ENCODE peak calls at places on chromosomes 5 and 9, in five cellular contexts. H is IMR-90, L is Peyer's patch, G is lower leg skin, Z is cardiac fibroblast. Y is an unnamed sample.

GRCh38 chr9:99184427-99185327 is 37.1 kb downstream of the ALG2 start:
- DNase-seq in L (peak), G (peak), Z (peak), H (peak), Y (peak)

GRCh38 chr9:122444366-122444765 is 33.4 kb downstream of the OR1J1 start:
- DNase-seq in G (no peak), Z (peak), H (peak), L (no peak), Y (peak)

GRCh38 chr9:22079873-22080341 is 70.8 kb upstream of the CDKN2B start:
- DNase-seq in Z (peak), G (peak), H (peak), L (no peak), Y (peak)

GRCh38 chr5:159951387-159951786 is 35.1 kb downstream of the ADRA1B start:
- DNase-seq in H (peak), G (no peak), L (no peak), Z (no peak), Y (no peak)

GRCh38 chr9:76153902-76154629 is 240.2 kb downstream of the RFK start:
- DNase-seq in L (no peak), Z (no peak), G (no peak), H (no peak), Y (no peak)

GRCh38 chr5:139803978-139804377 is 8.4 kb downstream of the PSD2 start:
- DNase-seq in L (no peak), Z (no peak), H (no peak), G (no peak), Y (no peak)

GRCh38 chr9:108784128-108784490 is 71.7 kb downstream of the ACTL7B start:
- DNase-seq in L (no peak), G (no peak), H (no peak), Z (no peak), Y (no peak)

GRCh38 chr5:115898656-115899055 is 56.9 kb downstream of the AP3S1 start:
- DNase-seq in L (no peak), H (peak), G (no peak), Z (no peak), Y (no peak)

GRCh38 chr5:82334856-82335255 is 56.7 kb upstream of the RPS23 start:
- DNase-seq in G (no peak), Z (peak), L (no peak), H (peak), Y (peak)

GRCh38 chr5:172868436-172868923 is 34.4 kb downstream of the ERGIC1 start:
- DNase-seq in Z (no peak), H (peak), G (no peak), L (no peak), Y (peak)

GRCh38 chr5:137834498-137834897 is 33.2 kb upstream of the MYOT start:
- DNase-seq in G (no peak), L (no peak), H (no peak), Z (no peak), Y (no peak)

GRCh38 chr9:95477441-95477840 is 39.3 kb downstream of the PTCH1 start:
- DNase-seq in Z (no peak), L (no peak), G (no peak), H (no peak), Y (no peak)

GRCh38 chr5:53934126-53934856 is 373.9 kb downstream of the NDUFS4 start:
- DNase-seq in H (peak), G (no peak), Z (peak), L (no peak), Y (no peak)

GRCh38 chr5:1654786-1655495 is 131.2 kb upstream of the LPCAT1 start:
- DNase-seq in Z (no peak), L (no peak), G (peak), H (no peak), Y (no peak)

GRCh38 chr9:70262384-70262783 is 3.6 kb downstream of the SMC5 start:
- DNase-seq in H (no peak), Z (no peak), L (no peak), G (no peak), Y (no peak)

GRCh38 chr9:70553718-70554673 is 139.5 kb upstream of the KLF9 start:
- DNase-seq in G (no peak), Z (peak), H (peak), L (no peak), Y (peak)

GRCh38 chr9:38432922-38433510 is 8.8 kb upstream of the IGFBPL1 start:
- DNase-seq in G (no peak), L (no peak), H (peak), Z (peak), Y (peak)

GRCh38 chr9:97880336-97880735 is 27.3 kb downstream of the FOXE1 start:
- DNase-seq in G (no peak), L (no peak), H (peak), Z (peak), Y (peak)

GRCh38 chr5:97243352-97243751 is 60.3 kb upstream of the RIOK2 start:
- DNase-seq in G (no peak), L (no peak), H (no peak), Z (peak), Y (peak)

GRCh38 chr5:173283318-173284288 is 44.6 kb downstream of the STC2 start:
- DNase-seq in Z (peak), H (peak), G (no peak), L (peak), Y (peak)

GRCh38 chr9:84404095-84404686 is 63.6 kb upstream of the SLC28A3 start:
- DNase-seq in Z (no peak), H (no peak), L (no peak), G (no peak), Y (peak)

GRCh38 chr9:129549684-129550083 is 71.2 kb downstream of the C9orf50 start:
- DNase-seq in L (no peak), G (no peak), Z (peak), H (no peak), Y (peak)

GRCh38 chr5:88677502-88677901 is 205.5 kb downstream of the MEF2C start:
- DNase-seq in Z (no peak), H (no peak), G (no peak), L (no peak), Y (no peak)

DNA sequence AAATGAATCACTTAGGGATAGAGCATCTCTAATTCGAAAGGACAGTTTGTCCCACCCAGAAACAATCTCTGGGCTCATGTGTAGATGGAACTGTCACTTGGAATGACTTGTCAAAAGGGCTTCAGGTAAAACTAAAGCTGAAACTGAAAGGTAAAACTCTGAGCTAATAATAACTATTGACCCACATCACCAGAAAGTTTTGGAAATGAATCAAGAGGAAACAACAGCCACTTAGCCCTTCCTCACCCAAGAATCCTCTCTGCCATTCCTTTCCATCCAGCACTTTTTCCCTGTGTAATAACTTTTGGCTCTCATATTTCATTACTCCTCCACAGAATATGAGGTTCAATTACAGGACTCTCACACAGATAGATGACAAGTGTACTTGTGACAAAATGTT is 14.0 kb upstream of the GLRX start:
- DNase-seq in L (no peak), Z (peak), H (no peak), G (no peak), Y (no peak)
- H3K4me3 ChIP-seq in L (no peak), Z (no peak), H (no peak), G (no peak), Y (no peak)

GRCh38 chr9:93209097-93209496 is 25.2 kb downstream of the WNK2 start:
- DNase-seq in H (no peak), L (no peak), Z (no peak), G (no peak), Y (no peak)

GRCh38 chr9:93205896-93206575 is 22.1 kb downstream of the WNK2 start:
- DNase-seq in L (no peak), Z (no peak), H (no peak), G (no peak), Y (no peak)

GRCh38 chr9:93207860-93208734 is 24.2 kb downstream of the WNK2 start:
- DNase-seq in H (no peak), G (no peak), Z (no peak), L (no peak), Y (no peak)

GRCh38 chr9:93206576-93207155 is 22.7 kb downstream of the WNK2 start:
- DNase-seq in G (no peak), Z (no peak), L (no peak), H (no peak), Y (no peak)

DNA sequence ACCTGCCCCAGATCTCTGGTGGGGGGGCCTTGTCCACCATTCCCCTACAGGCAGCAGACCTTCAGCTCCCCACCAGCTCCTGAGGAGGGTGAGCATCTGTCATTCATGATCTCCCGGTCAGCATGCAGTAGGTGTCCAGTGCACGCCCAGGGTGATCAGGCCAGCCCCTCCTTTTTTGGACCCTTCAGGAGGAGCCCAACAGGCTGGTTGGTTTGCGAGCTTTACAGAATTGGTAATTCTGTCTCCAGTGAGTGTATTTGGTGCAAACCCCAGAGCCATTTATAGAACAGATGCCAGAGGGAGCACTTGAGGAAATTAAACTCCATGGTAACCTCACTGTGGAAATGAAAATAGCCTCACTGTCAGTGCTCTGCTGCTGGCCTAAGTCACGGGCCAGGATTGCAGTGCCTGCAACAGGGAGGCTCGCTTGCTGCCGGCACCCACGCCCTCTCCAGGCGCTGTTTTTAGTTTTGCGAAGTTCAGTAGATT is 23.4 kb downstream of the WNK2 start:
- DNase-seq in H (peak), L (no peak), G (no peak), Z (peak), Y (peak)
- TF ChIP-seq CTCF in H (no peak), L (no peak), G (no peak), Z (no peak), Y (no peak)

GRCh38 chr5:122774861-122775712 is at the start of gene SNX2:
- DNase-seq in H (peak), Z (peak), G (peak), L (peak), Y (peak)
- H3K4me3 ChIP-seq in H (peak), Z (peak), G (peak), L (peak), Y (peak)

GRCh38 chr9:12464368-12464767 is 228.8 kb upstream of the TYRP1 start:
- DNase-seq in G (no peak), Z (no peak), H (no peak), L (no peak), Y (no peak)

GRCh38 chr9:12463641-12464040 is 229.5 kb upstream of the TYRP1 start:
- DNase-seq in Z (no peak), G (no peak), L (no peak), H (no peak), Y (no peak)

GRCh38 chr9:12461759-12462158 is 231.4 kb upstream of the TYRP1 start:
- DNase-seq in H (no peak), L (no peak), G (no peak), Z (no peak), Y (no peak)

GRCh38 chr9:12462861-12463260 is 230.3 kb upstream of the TYRP1 start:
- DNase-seq in L (no peak), Z (no peak), G (no peak), H (no peak), Y (no peak)

GRCh38 chr9:12464910-12465512 is 228.2 kb upstream of the TYRP1 start:
- DNase-seq in G (no peak), H (peak), Z (peak), L (no peak), Y (peak)
- TF ChIP-seq CTCF in G (no peak), H (peak), Z (peak), L (no peak), Y (peak)

GRCh38 chr5:143002459-143003327 is 232.5 kb downstream of the ARHGAP26 start:
- DNase-seq in H (peak), G (no peak), Z (peak), L (peak), Y (peak)
- H3K4me3 ChIP-seq in H (no peak), G (no peak), Z (no peak), L (no peak), Y (no peak)

DNA sequence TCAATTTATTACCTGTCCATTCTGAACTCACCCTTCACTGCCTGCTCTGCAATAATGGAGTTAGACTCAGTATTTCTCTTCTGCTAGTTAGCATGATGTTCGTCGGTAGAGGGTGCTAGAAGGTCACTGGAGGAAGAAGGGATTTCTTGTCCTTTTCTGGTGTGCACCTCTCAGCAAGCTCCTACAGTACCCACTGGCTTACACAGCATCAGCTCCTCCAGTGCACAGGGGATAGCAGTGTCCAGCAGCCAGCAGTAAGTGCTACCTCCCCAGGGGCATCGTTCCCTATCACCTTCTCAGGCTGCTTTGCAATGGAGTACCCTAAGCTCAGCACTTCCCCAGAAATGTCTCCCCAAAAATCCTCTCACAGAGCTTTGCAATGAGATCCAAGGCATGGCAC is 45.9 kb upstream of the APC start:
- DNase-seq in G (no peak), H (peak), Z (peak), L (no peak), Y (peak)
- TF ChIP-seq CTCF in G (no peak), H (peak), Z (peak), L (no peak), Y (peak)

GRCh38 chr5:154713615-154714125 is 41.5 kb upstream of the LARP1 start:
- DNase-seq in Z (peak), L (no peak), H (peak), G (no peak), Y (no peak)
- H3K4me3 ChIP-seq in Z (no peak), L (no peak), H (no peak), G (no peak), Y (no peak)

GRCh38 chr5:147143215-147143614 is 91.6 kb upstream of the STK32A start:
- DNase-seq in G (no peak), Z (no peak), L (no peak), H (no peak), Y (no peak)
- TF ChIP-seq CTCF in G (no peak), Z (no peak), L (no peak), H (no peak), Y (no peak)

DNA sequence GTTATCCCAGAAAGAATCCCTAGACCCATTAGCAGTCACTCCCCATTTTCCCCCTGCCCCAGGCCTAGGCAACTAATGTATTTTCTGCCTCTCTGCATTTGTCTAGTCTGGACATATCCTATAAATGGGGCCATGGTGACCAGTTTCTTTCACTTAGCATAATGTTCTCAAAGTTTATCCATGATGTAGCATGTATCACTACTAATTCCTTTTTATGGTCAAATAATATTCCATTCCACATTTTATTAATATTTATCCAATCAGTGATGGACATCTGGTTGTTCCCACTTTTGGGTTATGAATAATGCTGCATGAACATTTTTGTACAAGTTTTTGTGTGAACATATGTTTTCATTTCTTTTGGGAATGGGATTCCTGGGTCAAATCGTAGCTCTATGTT is 1.5 kb downstream of the FCHO2 start:
- DNase-seq in G (no peak), H (no peak), L (no peak), Z (no peak), Y (no peak)
- H3K4me3 ChIP-seq in G (no peak), H (peak), L (no peak), Z (peak), Y (peak)

GRCh38 chr5:89722538-89722937 is 687.0 kb downstream of the CETN3 start:
- DNase-seq in H (no peak), L (no peak), G (no peak), Z (no peak), Y (no peak)

GRCh38 chr5:89728750-89729149 is 680.8 kb downstream of the CETN3 start:
- DNase-seq in H (peak), Z (peak), L (no peak), G (peak), Y (peak)

GRCh38 chr5:89728134-89728533 is 681.4 kb downstream of the CETN3 start:
- DNase-seq in G (no peak), H (no peak), Z (no peak), L (no peak), Y (no peak)

GRCh38 chr5:89729623-89730390 is 679.7 kb downstream of the CETN3 start:
- DNase-seq in L (no peak), Z (peak), H (no peak), G (no peak), Y (peak)

GRCh38 chr5:89723907-89724306 is 685.6 kb downstream of the CETN3 start:
- DNase-seq in G (no peak), H (no peak), L (no peak), Z (no peak), Y (no peak)
- TF ChIP-seq CTCF in G (no peak), H (no peak), L (no peak), Z (no peak), Y (no peak)

Y was measured in fibroblast of mammary gland.